ENCODE peak calls at places on chromosomes 2 and 18, in five cellular contexts. One of them, this sample, is unnamed.

GRCh38 chr18:3304832-3305231 is 42.9 kb downstream of the MYL12B start:
- DNase-seq in psoas muscle: no peak
- DNase-seq in astrocyte: peak
- DNase-seq in GM06990: no peak
- DNase-seq in pancreas: no peak
- DNase-seq in this sample: no peak

GRCh38 chr2:241560883-241561474 is 2.4 kb downstream of the BOK start:
- DNase-seq in psoas muscle: no peak
- DNase-seq in astrocyte: peak
- DNase-seq in GM06990: no peak
- DNase-seq in pancreas: no peak
- DNase-seq in this sample: no peak

GRCh38 chr18:34767601-34768027 is 57.5 kb downstream of the DTNA start:
- DNase-seq in psoas muscle: no peak
- DNase-seq in astrocyte: peak
- DNase-seq in GM06990: peak
- DNase-seq in pancreas: no peak
- DNase-seq in this sample: no peak

GRCh38 chr2:102975996-102976636 is 214.3 kb downstream of the TMEM182 start:
- DNase-seq in psoas muscle: no peak
- DNase-seq in astrocyte: peak
- DNase-seq in GM06990: no peak
- DNase-seq in pancreas: peak
- DNase-seq in this sample: no peak

GRCh38 chr18:24991661-24992060 is 360.3 kb downstream of the ZNF521 start:
- DNase-seq in psoas muscle: no peak
- DNase-seq in astrocyte: no peak
- DNase-seq in GM06990: no peak
- DNase-seq in pancreas: no peak
- DNase-seq in this sample: no peak

GRCh38 chr2:203734276-203734983 is 28.0 kb downstream of the CD28 start:
- DNase-seq in psoas muscle: no peak
- DNase-seq in astrocyte: no peak
- DNase-seq in GM06990: no peak
- DNase-seq in pancreas: no peak
- DNase-seq in this sample: peak

GRCh38 chr2:129396980-129397599 is 582.4 kb upstream of the RAB6C start:
- DNase-seq in psoas muscle: no peak
- DNase-seq in astrocyte: no peak
- DNase-seq in GM06990: no peak
- DNase-seq in pancreas: peak
- DNase-seq in this sample: no peak

GRCh38 chr2:152694161-152694661 is 23.1 kb downstream of the PRPF40A start:
- DNase-seq in psoas muscle: no peak
- DNase-seq in astrocyte: peak
- DNase-seq in GM06990: no peak
- DNase-seq in pancreas: no peak
- DNase-seq in this sample: no peak

GRCh38 chr2:231627384-231628156 is 34.9 kb downstream of the TEX44 start:
- DNase-seq in psoas muscle: no peak
- DNase-seq in astrocyte: peak
- DNase-seq in GM06990: no peak
- DNase-seq in pancreas: no peak
- DNase-seq in this sample: no peak

GRCh38 chr2:152497481-152498052 is 162.6 kb downstream of the FMNL2 start:
- DNase-seq in psoas muscle: no peak
- DNase-seq in astrocyte: peak
- DNase-seq in GM06990: peak
- DNase-seq in pancreas: peak
- DNase-seq in this sample: peak

GRCh38 chr18:28422577-28422976 is 245.6 kb upstream of the CDH2 start:
- DNase-seq in psoas muscle: no peak
- DNase-seq in astrocyte: no peak
- DNase-seq in GM06990: no peak
- DNase-seq in pancreas: no peak
- DNase-seq in this sample: no peak

GRCh38 chr18:8706981-8707940 is 1.9 kb downstream of the MTCL1 start:
- DNase-seq in psoas muscle: peak
- DNase-seq in astrocyte: peak
- DNase-seq in GM06990: no peak
- DNase-seq in pancreas: peak
- DNase-seq in this sample: peak

GRCh38 chr2:29323961-29324360 is 208.7 kb downstream of the CLIP4 start:
- DNase-seq in psoas muscle: no peak
- DNase-seq in astrocyte: peak
- DNase-seq in GM06990: no peak
- DNase-seq in pancreas: no peak
- DNase-seq in this sample: no peak

GRCh38 chr2:59804662-59805258 is 748.7 kb downstream of the BCL11A start:
- DNase-seq in psoas muscle: no peak
- DNase-seq in astrocyte: no peak
- DNase-seq in GM06990: no peak
- DNase-seq in pancreas: no peak
- DNase-seq in this sample: no peak

GRCh38 chr2:201618744-201619654 is 24.3 kb downstream of the TMEM237 start:
- DNase-seq in psoas muscle: peak
- DNase-seq in astrocyte: peak
- DNase-seq in GM06990: no peak
- DNase-seq in pancreas: peak
- DNase-seq in this sample: peak
- H3K4me3 ChIP-seq in psoas muscle: peak
- H3K4me3 ChIP-seq in astrocyte: peak
- H3K4me3 ChIP-seq in GM06990: no peak
- H3K4me3 ChIP-seq in pancreas: no peak
- H3K4me3 ChIP-seq in this sample: peak

GRCh38 chr18:5317186-5317585 is 21.7 kb upstream of the ZBTB14 start:
- DNase-seq in psoas muscle: no peak
- DNase-seq in astrocyte: no peak
- DNase-seq in GM06990: no peak
- DNase-seq in pancreas: no peak
- DNase-seq in this sample: no peak
- H3K4me3 ChIP-seq in psoas muscle: no peak
- H3K4me3 ChIP-seq in astrocyte: no peak
- H3K4me3 ChIP-seq in GM06990: no peak
- H3K4me3 ChIP-seq in pancreas: no peak
- H3K4me3 ChIP-seq in this sample: no peak

GRCh38 chr18:55318864-55319516 is 269.0 kb downstream of the TCF4 start:
- DNase-seq in psoas muscle: no peak
- DNase-seq in astrocyte: peak
- DNase-seq in GM06990: no peak
- DNase-seq in pancreas: no peak
- DNase-seq in this sample: no peak

GRCh38 chr18:55320399-55321255 is 267.4 kb downstream of the TCF4 start:
- DNase-seq in psoas muscle: no peak
- DNase-seq in astrocyte: peak
- DNase-seq in GM06990: no peak
- DNase-seq in pancreas: no peak
- DNase-seq in this sample: no peak

GRCh38 chr18:55317832-55318231 is 270.2 kb downstream of the TCF4 start:
- DNase-seq in psoas muscle: no peak
- DNase-seq in astrocyte: no peak
- DNase-seq in GM06990: no peak
- DNase-seq in pancreas: no peak
- DNase-seq in this sample: no peak

GRCh38 chr18:55321268-55322175 is 266.5 kb downstream of the TCF4 start:
- DNase-seq in psoas muscle: peak
- DNase-seq in astrocyte: peak
- DNase-seq in GM06990: peak
- DNase-seq in pancreas: peak
- DNase-seq in this sample: peak

DNA sequence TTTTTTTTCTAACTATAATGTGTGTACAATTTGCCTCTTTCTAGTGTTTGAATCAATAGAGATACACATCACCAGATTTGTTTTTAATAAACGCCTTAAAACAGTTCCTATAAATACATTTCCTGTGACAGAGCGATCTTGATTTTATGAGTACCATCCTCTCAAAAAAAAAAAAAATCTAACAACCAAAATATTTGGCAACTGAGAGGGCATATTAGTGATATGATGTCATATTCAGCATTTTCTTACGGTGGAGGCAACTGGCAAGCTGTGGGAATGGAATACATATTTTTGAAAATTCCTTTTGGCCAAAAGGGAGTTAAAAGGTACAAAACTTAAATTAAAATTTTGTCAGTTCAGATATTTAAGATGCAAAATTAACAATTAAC is 268.5 kb downstream of the TCF4 start:
- DNase-seq in psoas muscle: no peak
- DNase-seq in astrocyte: peak
- DNase-seq in GM06990: no peak
- DNase-seq in pancreas: no peak
- DNase-seq in this sample: no peak
- H3K4me3 ChIP-seq in psoas muscle: peak
- H3K4me3 ChIP-seq in astrocyte: peak
- H3K4me3 ChIP-seq in GM06990: peak
- H3K4me3 ChIP-seq in pancreas: no peak
- H3K4me3 ChIP-seq in this sample: peak

GRCh38 chr2:2683581-2683980 is 352.5 kb upstream of the MYT1L start:
- DNase-seq in psoas muscle: no peak
- DNase-seq in astrocyte: no peak
- DNase-seq in GM06990: no peak
- DNase-seq in pancreas: no peak
- DNase-seq in this sample: no peak
- H3K4me3 ChIP-seq in psoas muscle: no peak
- H3K4me3 ChIP-seq in astrocyte: no peak
- H3K4me3 ChIP-seq in GM06990: no peak
- H3K4me3 ChIP-seq in pancreas: no peak
- H3K4me3 ChIP-seq in this sample: no peak